ENCODE peak calls at places on chromosomes 3 and 15, in ten cellular contexts. U is lung, L is choroid plexus epithelial cell, O is astrocyte of the spinal cord, Z is psoas muscle, Q is heart right ventricle, R is fibroblast of lung, V is Caco-2, E is pancreas, H is GM23338. J is an unnamed sample.

GRCh38 chr3:123405021-123405420 is 43.9 kb downstream of the ADCY5 start:
- DNase-seq in U (no peak), L (no peak), O (no peak), Z (peak; percentile 32), Q (no peak), R (no peak), V (no peak), E (no peak), H (no peak), J (no peak)

GRCh38 chr3:20916966-20917606 is 731.1 kb upstream of the SGO1 start:
- DNase-seq in U (no peak), L (no peak), O (no peak), Z (no peak), Q (no peak), R (no peak), V (no peak), E (no peak), H (no peak), J (no peak)

GRCh38 chr3:125053304-125053699 is 2.5 kb downstream of the HEG1 start:
- DNase-seq in U (no peak), L (no peak), O (no peak), Z (no peak), Q (no peak), R (no peak), V (no peak), E (no peak), H (no peak), J (no peak)

GRCh38 chr15:51267714-51268105 is 70.7 kb downstream of the CYP19A1 start:
- DNase-seq in U (no peak), L (peak; percentile 8), O (no peak), Z (no peak), Q (no peak), R (no peak), V (no peak), E (no peak), H (peak; percentile 36), J (no peak)

GRCh38 chr3:64225695-64226499 is 631 bp upstream of the PRICKLE2 start:
- DNase-seq in U (no peak), L (peak; percentile 41), O (no peak), Z (no peak), Q (no peak), R (peak; percentile 36), V (no peak), E (no peak), H (peak; percentile 44), J (no peak)

GRCh38 chr15:80660114-80660513 is 35.0 kb upstream of the ABHD17C start:
- DNase-seq in U (peak; percentile 41), L (no peak), O (peak; percentile 40), Z (no peak), Q (no peak), R (peak; percentile 22), V (peak; percentile 61), E (no peak), H (peak; percentile 79), J (peak; percentile 14)

GRCh38 chr3:167901087-167901486 is 165.6 kb downstream of the SERPINI1 start:
- DNase-seq in U (no peak), L (no peak), O (no peak), Z (no peak), Q (no peak), R (no peak), V (no peak), E (no peak), H (no peak), J (no peak)

GRCh38 chr3:110419571-110419970 is 652.0 kb upstream of the NECTIN3 start:
- DNase-seq in U (no peak), L (peak; percentile 28), O (peak; percentile 4), Z (no peak), Q (no peak), R (peak; percentile 47), V (no peak), E (no peak), H (no peak), J (peak; percentile 19)

GRCh38 chr3:89300976-89301375 is 193.6 kb downstream of the EPHA3 start:
- DNase-seq in U (no peak), L (peak; percentile 16), O (peak; percentile 18), Z (no peak), Q (no peak), R (no peak), V (no peak), E (no peak), H (no peak), J (peak; percentile 17)

GRCh38 chr3:100634493-100635272 is 25.3 kb downstream of the ADGRG7 start:
- DNase-seq in U (no peak), L (peak; percentile 43), O (no peak), Z (no peak), Q (no peak), R (peak; percentile 17), V (peak; percentile 84), E (peak; percentile 46), H (peak; percentile 18), J (peak; percentile 4)

GRCh38 chr3:46561951-46562350 is 4.2 kb downstream of the LRRC2 start:
- DNase-seq in U (no peak), L (no peak), O (no peak), Z (no peak), Q (no peak), R (no peak), V (no peak), E (no peak), H (no peak), J (no peak)

GRCh38 chr15:38746211-38746610 is 181.6 kb upstream of the RASGRP1 start:
- DNase-seq in U (no peak), L (no peak), O (no peak), Z (no peak), Q (no peak), R (no peak), V (no peak), E (no peak), H (no peak), J (no peak)

GRCh38 chr3:10377148-10377725 is 56.3 kb upstream of the SEC13 start:
- DNase-seq in U (no peak), L (no peak), O (no peak), Z (peak; percentile 82), Q (peak; percentile 67), R (peak; percentile 31), V (no peak), E (no peak), H (no peak), J (no peak)

GRCh38 chr3:45544719-45545296 is 49.7 kb upstream of the LIMD1 start:
- DNase-seq in U (no peak), L (no peak), O (no peak), Z (peak; percentile 68), Q (no peak), R (no peak), V (no peak), E (no peak), H (no peak), J (no peak)
- TF ChIP-seq CTCF in U (no peak), L (peak; percentile 34), O (no peak), Z (no peak), Q (peak; percentile 12), R (peak; percentile 15), V (no peak), E (no peak), H (peak; percentile 19), J (no peak)

GRCh38 chr15:76962337-76963013 is 30.9 kb downstream of the RCN2 start:
- DNase-seq in U (no peak), L (no peak), O (no peak), Z (no peak), Q (no peak), R (no peak), V (no peak), E (no peak), H (no peak), J (no peak)
- H3K4me3 ChIP-seq in U (no peak overlapping the region), L (no peak overlapping the region), O (no peak overlapping the region), Z (no peak overlapping the region), Q (no peak overlapping the region), R (no peak overlapping the region), V (no peak overlapping the region), E (no peak overlapping the region), H (no peak overlapping the region), J (no peak overlapping the region)

GRCh38 chr15:40471105-40471777 is 457 bp downstream of the CHST14 start:
- DNase-seq in U (no peak), L (no peak), O (peak; percentile 22), Z (peak; percentile 62), Q (peak; percentile 21), R (peak; percentile 10), V (no peak), E (no peak), H (peak; percentile 53), J (no peak)

GRCh38 chr15:40471778-40472130 is 970 bp downstream of the CHST14 start:
- DNase-seq in U (peak; percentile 38), L (peak; percentile 23), O (no peak), Z (no peak), Q (no peak), R (peak; percentile 19), V (peak; percentile 69), E (peak; percentile 45), H (peak; percentile 86), J (no peak)

GRCh38 chr15:40472171-40472727 is 1.5 kb downstream of the CHST14 start:
- DNase-seq in U (no peak), L (no peak), O (no peak), Z (peak; percentile 57), Q (no peak), R (no peak), V (no peak), E (no peak), H (no peak), J (no peak)

GRCh38 chr15:40469776-40470390 is 901 bp upstream of the CHST14 start:
- DNase-seq in U (no peak), L (no peak), O (peak; percentile 16), Z (no peak), Q (no peak), R (no peak), V (no peak), E (no peak), H (no peak), J (no peak)

DNA sequence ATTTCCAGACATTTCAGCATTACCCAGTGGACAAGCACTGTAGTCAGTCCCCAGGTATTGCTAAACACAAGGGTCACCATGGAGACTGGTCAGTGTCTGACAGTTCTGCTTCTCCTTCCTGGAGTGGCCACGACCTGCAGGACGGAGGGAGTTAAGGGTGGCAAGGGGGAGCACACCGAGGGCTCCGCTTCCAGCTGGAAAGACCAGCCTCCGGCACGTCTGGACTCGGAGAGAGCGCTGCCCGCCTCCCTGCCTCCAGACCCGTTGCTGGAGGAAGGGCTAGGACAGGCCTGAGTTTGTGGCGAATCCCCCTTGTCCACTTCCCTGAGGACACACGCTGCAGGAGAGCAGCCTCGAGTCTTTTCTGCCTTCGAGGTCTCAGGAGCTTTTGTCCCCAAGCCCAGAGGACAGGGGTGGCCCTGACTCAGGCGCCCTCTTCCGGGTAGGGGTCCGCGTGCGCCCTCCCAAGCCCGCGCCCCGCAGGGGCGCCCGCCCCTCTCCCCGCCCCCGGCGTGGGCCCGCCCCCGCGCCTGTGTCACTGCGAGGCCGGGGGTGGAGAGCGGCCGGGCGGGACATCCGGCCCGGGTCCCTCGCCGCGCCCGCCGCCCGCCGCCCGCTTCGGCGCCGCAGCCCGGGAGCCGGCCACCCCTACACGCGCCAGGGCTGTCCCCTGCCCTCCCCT is at the start of gene CHST14:
- DNase-seq in U (peak; percentile 44), L (peak; percentile 51), O (peak; percentile 39), Z (peak; percentile 72), Q (peak; percentile 48), R (peak; percentile 45), V (peak; percentile 71), E (peak; percentile 51), H (peak; percentile 71), J (peak; percentile 32)
- TF ChIP-seq CTCF in U (no peak), L (no peak), O (no peak), Z (no peak), Q (no peak), R (no peak), V (peak; percentile 17), E (no peak), H (peak; percentile 32), J (no peak)

GRCh38 chr15:56496635-56497034 is 31.7 kb upstream of the MNS1 start:
- DNase-seq in U (no peak), L (peak; percentile 91), O (peak; percentile 75), Z (no peak), Q (peak; percentile 6), R (peak; percentile 86), V (no peak), E (no peak), H (peak; percentile 76), J (peak; percentile 81)
- H3K4me3 ChIP-seq in U (no peak overlapping the region), L (no peak overlapping the region), O (no peak overlapping the region), Z (no peak overlapping the region), Q (no peak overlapping the region), R (no peak overlapping the region), V (no peak overlapping the region), E (no peak overlapping the region), H (no peak overlapping the region), J (no peak overlapping the region)